ENCODE peak calls at places on chromosomes 16 and 17, in four cellular contexts. S is AG04450; Y is mucosa of descending colon; I is CD4-positive, alpha-beta T cell. P is an unnamed sample.
A peak's percentile ranks its signal among the peaks of the same experiment; 100 is the strongest.

GRCh38 chr17:3659541-3660111 is 8.8 kb downstream of the TAX1BP3 start:
- DNase-seq in S (peak; percentile 45), I (no peak), Y (peak; percentile 72), P (no peak)

GRCh38 chr17:75848523-75849303 is 4.5 kb upstream of the UNC13D start:
- DNase-seq in S (no peak), I (peak; percentile 74), Y (peak; percentile 90), P (peak; percentile 74)

GRCh38 chr17:9987779-9988585 is 82.9 kb upstream of the RCVRN start:
- DNase-seq in I (no peak), S (no peak), Y (peak; percentile 41), P (peak; percentile 55)

GRCh38 chr17:57911021-57911420 is 44.2 kb downstream of the CUEDC1 start:
- DNase-seq in I (no peak), Y (no peak), S (no peak), P (no peak)

GRCh38 chr16:5836979-5837670 is 739.5 kb upstream of the EEF2KMT start:
- DNase-seq in Y (no peak), I (no peak), S (no peak), P (no peak)

GRCh38 chr17:3534881-3535252 is 22.7 kb downstream of the TRPV3 start:
- DNase-seq in S (no peak), Y (peak; percentile 47), I (no peak), P (no peak)

GRCh38 chr17:64063088-64063487 is 42.7 kb upstream of the ICAM2 start:
- DNase-seq in S (no peak), Y (no peak), I (no peak), P (no peak)

GRCh38 chr17:15892679-15893332 is 52.1 kb upstream of the ADORA2B start:
- DNase-seq in S (no peak), I (no peak), Y (no peak), P (no peak)

GRCh38 chr17:81270279-81270678 is 24.8 kb downstream of the SLC38A10 start:
- DNase-seq in I (no peak), Y (no peak), S (no peak), P (no peak)

GRCh38 chr16:57667526-57668258 is 414 bp upstream of the ADGRG3 start:
- DNase-seq in I (no peak), S (no peak), Y (no peak), P (no peak)

GRCh38 chr16:49867234-49867633 is 11.3 kb upstream of the ZNF423 start:
- DNase-seq in Y (no peak), S (no peak), I (no peak), P (no peak)

GRCh38 chr16:65409505-65409904 is 287.6 kb upstream of the CDH11 start:
- DNase-seq in I (no peak), Y (no peak), S (no peak), P (no peak)

GRCh38 chr16:84729716-84730320 is 30.0 kb downstream of the USP10 start:
- DNase-seq in Y (no peak), I (no peak), S (no peak), P (no peak)

GRCh38 chr17:82152556-82153294 is 54.7 kb upstream of the FASN start:
- DNase-seq in S (no peak), I (no peak), Y (no peak), P (no peak)

GRCh38 chr17:45857977-45858708 is 13.5 kb downstream of the SPPL2C start:
- DNase-seq in Y (no peak), S (no peak), I (no peak), P (peak; percentile 66)

GRCh38 chr17:18225562-18226283 is at the start of gene LLGL1:
- DNase-seq in Y (peak; percentile 66), S (no peak), I (no peak), P (no peak)

DNA sequence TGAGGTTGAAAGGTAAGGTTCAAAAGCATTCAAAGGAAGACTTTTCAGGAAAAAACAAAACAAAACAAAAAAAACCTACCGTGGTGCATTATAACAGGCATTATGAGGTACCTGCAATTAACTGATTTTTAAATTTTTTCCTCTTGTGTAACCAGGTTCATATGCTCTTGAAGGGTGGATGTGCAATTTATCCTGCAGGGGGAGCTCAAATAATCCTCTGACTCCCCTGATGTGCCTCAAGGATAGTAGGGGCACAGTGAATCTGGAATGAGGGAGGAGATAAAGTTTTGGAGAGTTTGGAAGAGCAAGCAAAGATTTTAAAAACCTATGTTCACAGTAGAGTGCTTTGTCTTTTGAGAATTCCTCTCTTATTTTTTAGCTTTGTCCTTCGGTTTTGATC is 1349.4 kb downstream of the CDH8 start:
- DNase-seq in Y (no peak), S (no peak), I (no peak), P (no peak)
- TF ChIP-seq CTCF in Y (no peak), S (no peak), I (no peak), P (peak; percentile 24)

GRCh38 chr16:54934536-54935410 is 4.1 kb downstream of the IRX5 start:
- DNase-seq in Y (no peak), I (no peak), S (no peak), P (peak; percentile 59)
- TF ChIP-seq CTCF in Y (no peak), I (no peak), S (no peak), P (no peak)

DNA sequence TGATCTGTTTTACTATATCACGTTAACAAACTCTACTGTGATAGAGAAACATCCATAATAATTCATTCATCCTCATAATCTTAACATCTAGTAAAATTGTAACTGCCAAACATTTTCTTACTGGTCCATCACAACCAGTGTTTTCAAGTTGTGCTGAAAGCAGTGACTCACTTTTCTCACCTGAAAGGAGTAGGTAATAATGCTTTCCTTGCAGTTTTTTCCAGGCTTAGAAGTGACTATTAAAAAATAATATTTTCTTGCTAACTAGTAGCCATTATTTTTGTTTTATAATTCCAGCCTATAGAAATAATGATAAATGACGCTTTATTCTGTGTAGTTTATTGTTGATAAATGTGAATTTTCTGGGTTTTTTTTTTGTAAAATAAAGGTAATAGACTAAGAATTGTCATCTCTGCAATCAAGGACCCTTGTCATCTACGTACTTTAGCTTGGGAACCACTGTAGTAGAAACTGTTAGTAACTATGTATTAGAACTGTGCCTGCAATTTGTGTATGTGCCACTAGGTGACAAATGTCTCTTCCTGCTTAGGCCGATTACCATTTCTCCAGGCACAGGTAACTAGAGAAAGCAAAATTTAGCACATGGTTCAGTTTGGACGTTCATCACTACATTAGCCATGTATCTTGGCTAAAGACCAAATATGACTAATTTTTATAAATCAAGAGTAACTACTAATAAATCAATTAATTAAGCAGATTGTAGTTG is 409.4 kb upstream of the ERCC4 start:
- DNase-seq in I (no peak), Y (no peak), S (no peak), P (no peak)
- TF ChIP-seq CTCF in I (no peak), Y (no peak), S (no peak), P (peak; percentile 62)

GRCh38 chr17:41510251-41511065 is 5.0 kb upstream of the KRT13 start:
- DNase-seq in Y (no peak), S (no peak), I (no peak), P (no peak)
- TF ChIP-seq CTCF in Y (no peak), S (no peak), I (no peak), P (no peak)

GRCh38 chr17:77271421-77271820 is 130.7 kb downstream of the SEC14L1 start:
- DNase-seq in I (no peak), S (no peak), Y (no peak), P (no peak)

GRCh38 chr17:77264617-77265230 is 124.0 kb downstream of the SEC14L1 start:
- DNase-seq in Y (no peak), I (no peak), S (no peak), P (no peak)

GRCh38 chr17:77266213-77266612 is 125.4 kb downstream of the SEC14L1 start:
- DNase-seq in Y (no peak), I (no peak), S (no peak), P (no peak)

GRCh38 chr17:77269696-77270681 is 129.2 kb downstream of the SEC14L1 start:
- DNase-seq in Y (no peak), S (no peak), I (no peak), P (no peak)

GRCh38 chr17:77266891-77267341 is 126.1 kb downstream of the SEC14L1 start:
- DNase-seq in S (no peak), I (no peak), Y (no peak), P (peak; percentile 56)
- TF ChIP-seq CTCF in S (peak; percentile 22), I (no peak), Y (no peak), P (peak; percentile 60)

GRCh38 chr17:70629902-70630301 is 460.6 kb downstream of the KCNJ2 start:
- DNase-seq in S (no peak), Y (no peak), I (no peak), P (no peak)
- TF ChIP-seq CTCF in S (peak; percentile 38), Y (no peak), I (no peak), P (no peak)

GRCh38 chr16:50996166-50996565 is 154.9 kb downstream of the SALL1 start:
- DNase-seq in Y (no peak), I (no peak), S (no peak), P (no peak)

GRCh38 chr16:51002889-51003490 is 148.1 kb downstream of the SALL1 start:
- DNase-seq in Y (no peak), S (no peak), I (no peak), P (no peak)

GRCh38 chr16:50998411-50998810 is 152.7 kb downstream of the SALL1 start:
- DNase-seq in I (no peak), S (no peak), Y (no peak), P (no peak)

GRCh38 chr16:50997679-50998078 is 153.4 kb downstream of the SALL1 start:
- DNase-seq in I (no peak), Y (no peak), S (no peak), P (no peak)

DNA sequence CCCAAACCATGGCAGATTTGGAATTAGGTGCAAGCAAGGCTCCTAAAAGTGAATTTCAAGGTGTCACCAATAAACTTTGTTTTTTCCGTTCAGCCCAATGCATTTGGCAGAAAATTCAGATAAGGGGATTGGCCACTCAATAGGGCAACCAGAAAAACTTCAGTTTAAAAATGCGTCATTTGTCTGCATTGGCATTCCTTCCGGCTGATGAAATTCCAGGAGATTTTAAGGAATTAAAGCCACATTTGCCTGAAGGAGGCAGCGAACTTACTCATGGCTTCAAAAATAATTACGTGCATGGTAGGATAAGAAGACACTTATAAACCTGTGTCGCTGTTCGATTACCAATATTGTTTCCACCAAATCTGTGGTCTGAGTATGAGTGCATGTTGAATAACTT is 151.9 kb downstream of the SALL1 start:
- DNase-seq in Y (no peak), I (no peak), S (no peak), P (no peak)
- TF ChIP-seq CTCF in Y (no peak), I (no peak), S (no peak), P (no peak)

P was measured in endothelial cell.